ENCODE peak calls at places on chromosomes 4 and X, in six cellular contexts. U, X, Z, C, T and Y are unnamed samples.

GRCh38 chr4:139711461-139711860 is 45.8 kb downstream of the MGST2 start:
- DNase-seq in C (no peak), T (no peak), X (no peak), Z (no peak), U (no peak), Y (no peak)

GRCh38 chrX:8364369-8365141 is 100.1 kb upstream of the VCX3B start:
- DNase-seq in C (peak), Z (no peak), X (no peak), U (peak), T (no peak), Y (no peak)

GRCh38 chr4:53459548-53459947 is 82.1 kb downstream of the FIP1L1 start:
- DNase-seq in Z (no peak), U (no peak), X (no peak), C (no peak), T (no peak), Y (no peak)

GRCh38 chr4:8404791-8405515 is 35.6 kb downstream of the ACOX3 start:
- DNase-seq in U (no peak), Z (no peak), C (no peak), T (no peak), X (no peak), Y (no peak)

GRCh38 chr4:1033840-1034551 is 22.6 kb downstream of the FGFRL1 start:
- DNase-seq in T (peak), C (no peak), X (no peak), U (no peak), Z (no peak), Y (no peak)

GRCh38 chrX:53992589-53992988 is 51.7 kb downstream of the PHF8 start:
- DNase-seq in U (no peak), Z (no peak), C (no peak), X (no peak), T (no peak), Y (no peak)

GRCh38 chr4:152107736-152108500 is 347.1 kb upstream of the GATB start:
- DNase-seq in T (no peak), C (no peak), U (no peak), X (no peak), Z (no peak), Y (no peak)

GRCh38 chrX:101164766-101165590 is 54.6 kb upstream of the DRP2 start:
- DNase-seq in T (no peak), U (no peak), C (no peak), X (no peak), Z (no peak), Y (no peak)

GRCh38 chr4:140426610-140427103 is 791 bp downstream of the CLGN start:
- DNase-seq in Z (peak), C (peak), T (no peak), U (peak), X (no peak), Y (no peak)

GRCh38 chr4:169927280-169927679 is 98.9 kb downstream of the MFAP3L start:
- DNase-seq in T (no peak), C (no peak), X (no peak), Z (no peak), U (no peak), Y (no peak)

GRCh38 chrX:110317079-110317819 is 636 bp downstream of the AMMECR1 start:
- DNase-seq in T (peak), Z (peak), X (peak), C (peak), U (peak), Y (peak)

GRCh38 chr4:17633600-17633999 is 19.2 kb downstream of the MED28 start:
- DNase-seq in Z (no peak), C (no peak), X (no peak), T (no peak), U (no peak), Y (no peak)

GRCh38 chr4:113232194-113232593 is 182.7 kb downstream of the ANK2 start:
- DNase-seq in C (no peak), T (no peak), Z (no peak), X (no peak), U (no peak), Y (no peak)

GRCh38 chr4:104493071-104493831 is 1.4 kb downstream of the CXXC4 start:
- DNase-seq in C (no peak), X (no peak), Z (no peak), T (no peak), U (no peak), Y (no peak)

GRCh38 chrX:66498672-66499296 is 140.1 kb downstream of the EDA2R start:
- DNase-seq in C (no peak), X (no peak), U (no peak), Z (no peak), T (no peak), Y (no peak)

GRCh38 chrX:38656350-38656915 is 95.1 kb downstream of the TSPAN7 start:
- DNase-seq in U (no peak), X (no peak), Z (no peak), C (no peak), T (no peak), Y (no peak)

GRCh38 chr4:89797117-89797516 is 39.8 kb downstream of the SNCA start:
- DNase-seq in Z (no peak), T (no peak), C (no peak), U (no peak), X (no peak), Y (no peak)

GRCh38 chr4:73917081-73917501 is 47.9 kb downstream of the CXCL1 start:
- DNase-seq in X (no peak), Z (no peak), U (no peak), C (peak), T (no peak), Y (no peak)

GRCh38 chrX:52819788-52820187 is 8.7 kb downstream of the XAGE5 start:
- DNase-seq in C (no peak), Z (no peak), X (no peak), U (no peak), T (no peak), Y (no peak)

GRCh38 chrX:134623293-134624045 is 34.8 kb downstream of the PLAC1 start:
- DNase-seq in C (no peak), X (no peak), T (no peak), U (no peak), Z (no peak), Y (no peak)

GRCh38 chr4:89788243-89789072 is 48.5 kb downstream of the SNCA start:
- DNase-seq in T (peak), C (no peak), Z (no peak), U (no peak), X (peak), Y (no peak)

GRCh38 chrX:43861750-43862149 is 20.5 kb downstream of the MAOB start:
- DNase-seq in X (no peak), T (no peak), U (no peak), Z (no peak), C (no peak), Y (no peak)

GRCh38 chrX:107562482-107562881 is 65.8 kb upstream of the PRPS1 start:
- DNase-seq in C (no peak), U (no peak), T (no peak), Z (no peak), X (no peak), Y (no peak)

GRCh38 chr4:87502580-87503238 is 26.5 kb downstream of the SPARCL1 start:
- DNase-seq in U (no peak), Z (no peak), T (no peak), C (no peak), X (no peak), Y (no peak)

GRCh38 chr4:155591201-155591600 is 75.4 kb upstream of the GUCY1A1 start:
- DNase-seq in Z (no peak), T (no peak), X (no peak), C (no peak), U (no peak), Y (no peak)

GRCh38 chr4:149047368-149047767 is 605.2 kb upstream of the NR3C2 start:
- DNase-seq in T (no peak), Z (no peak), X (no peak), U (no peak), C (no peak), Y (no peak)

GRCh38 chr4:158299459-158300007 is 89.2 kb downstream of the TMEM144 start:
- DNase-seq in X (no peak), C (no peak), U (no peak), T (no peak), Z (no peak), Y (no peak)

GRCh38 chr4:36235306-36235705 is 9.0 kb downstream of the ARAP2 start:
- DNase-seq in C (peak), U (no peak), Z (no peak), T (no peak), X (no peak), Y (no peak)

GRCh38 chrX:73903941-73904340 is 340.9 kb downstream of the CHIC1 start:
- DNase-seq in Z (no peak), U (no peak), X (no peak), T (no peak), C (no peak), Y (no peak)

GRCh38 chr4:51901363-51901762 is 58.4 kb downstream of the DCUN1D4 start:
- DNase-seq in U (no peak), Z (no peak), C (peak), T (no peak), X (no peak), Y (no peak)

GRCh38 chrX:22666441-22666840 is 333.3 kb upstream of the DDX53 start:
- DNase-seq in Z (no peak), X (no peak), T (no peak), U (no peak), C (peak), Y (no peak)

GRCh38 chrX:129540725-129541184 is 696 bp downstream of the OCRL start:
- DNase-seq in U (no peak), X (peak), Z (no peak), C (peak), T (peak), Y (no peak)

GRCh38 chr4:47287735-47288134 is 175.8 kb downstream of the COMMD8 start:
- DNase-seq in Z (no peak), C (peak), T (no peak), X (no peak), U (no peak), Y (no peak)

GRCh38 chr4:83217721-83218522 is 66.7 kb downstream of the COQ2 start:
- DNase-seq in U (no peak), C (peak), T (no peak), Z (no peak), X (no peak), Y (no peak)

GRCh38 chr4:8254076-8254475 is 15.5 kb upstream of the HTRA3 start:
- DNase-seq in T (no peak), C (no peak), U (no peak), X (no peak), Z (no peak), Y (no peak)

GRCh38 chr4:67558493-67558892 is at the start of gene STAP1:
- DNase-seq in X (no peak), C (peak), U (no peak), Z (no peak), T (no peak), Y (no peak)

GRCh38 chr4:182944484-182945227 is 27.5 kb upstream of the DCTD start:
- DNase-seq in X (no peak), Z (no peak), T (no peak), U (no peak), C (no peak), Y (no peak)
- TF ChIP-seq CTCF in X (no peak), Z (no peak), T (no peak), U (no peak), C (no peak), Y (no peak)

GRCh38 chr4:15513545-15513944 is 43.9 kb downstream of the CC2D2A start:
- DNase-seq in U (no peak), Z (no peak), C (no peak), T (no peak), X (no peak), Y (no peak)
- TF ChIP-seq CTCF in U (no peak), Z (no peak), C (no peak), T (no peak), X (no peak), Y (no peak)

DNA sequence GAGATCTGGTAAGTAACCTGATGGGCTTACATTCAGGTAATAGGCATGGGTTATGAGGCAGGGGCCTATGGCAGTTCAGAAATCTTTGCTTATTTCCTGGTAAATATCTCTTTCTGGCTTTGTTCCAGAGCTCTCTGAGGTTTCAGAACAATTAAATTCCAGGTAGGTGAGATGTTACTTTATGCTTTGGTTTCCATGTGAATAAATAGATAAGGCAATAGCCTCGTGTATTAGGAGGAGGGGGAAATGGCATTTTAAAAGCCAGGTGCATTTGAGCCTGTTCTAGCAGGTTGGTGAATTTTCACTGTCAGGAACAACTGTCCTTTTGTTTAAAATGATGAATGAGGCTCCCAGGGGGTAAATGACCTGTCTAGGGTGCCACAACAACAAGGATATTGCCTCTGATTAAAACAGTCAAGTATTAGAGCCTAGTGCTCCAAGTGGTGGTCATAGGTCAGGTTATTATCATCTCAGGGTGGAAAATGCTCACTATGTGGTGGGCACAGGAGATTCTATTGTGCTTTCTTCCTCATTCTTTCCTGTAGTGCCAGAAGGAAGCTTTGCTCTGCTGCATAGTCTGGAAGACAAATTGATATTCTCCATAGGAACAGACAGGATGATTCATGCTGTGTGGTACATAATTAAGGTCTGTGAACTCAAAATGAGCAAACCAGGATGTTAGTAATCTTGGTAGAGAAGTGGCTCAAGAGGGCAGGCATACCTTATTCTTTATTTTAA is 296.2 kb downstream of the INPP4B start:
- DNase-seq in Z (no peak), X (no peak), T (no peak), U (no peak), C (no peak), Y (no peak)
- TF ChIP-seq CTCF in Z (no peak), X (no peak), T (no peak), U (no peak), C (no peak), Y (no peak)

GRCh38 chrX:130695931-130696330 is 207.1 kb downstream of the ENOX2 start:
- DNase-seq in T (no peak), C (no peak), X (no peak), U (no peak), Z (no peak), Y (no peak)
- TF ChIP-seq CTCF in T (no peak), C (no peak), X (no peak), U (no peak), Z (no peak), Y (no peak)